ENCODE peak calls at places on chromosomes 11 and 22, in five cellular contexts. I is GM23248, N is PC-3, X is mammary epithelial cell, P is HCT116. A is an unnamed sample. For H3K27me3, the result is how much of the 10 kb centered on the place peaks cover.

GRCh38 chr11:132941024-132941646 is 591.2 kb downstream of the OPCML start:
- DNase-seq in I (peak), N (peak), X (peak), P (no peak), A (peak)

GRCh38 chr11:33227578-33228261 is 29.5 kb upstream of the HIPK3 start:
- DNase-seq in I (peak), N (peak), X (no peak), P (no peak), A (no peak)

GRCh38 chr11:117442869-117443239 is 115.2 kb downstream of the CEP164 start:
- DNase-seq in I (no peak), N (no peak), X (no peak), P (no peak), A (no peak)

GRCh38 chr11:110858556-110858921 is 146.3 kb upstream of the ARHGAP20 start:
- DNase-seq in I (peak), N (no peak), X (no peak), P (no peak), A (no peak)

GRCh38 chr11:68735125-68735524 is 16.2 kb downstream of the TESMIN start:
- DNase-seq in I (no peak), N (no peak), X (no peak), P (no peak), A (no peak)

GRCh38 chr22:35418088-35418487 is 18.1 kb downstream of the MCM5 start:
- DNase-seq in I (peak), N (peak), X (peak), P (no peak), A (no peak)

GRCh38 chr11:2302280-2302843 is 549 bp downstream of the TSPAN32 start:
- DNase-seq in I (no peak), N (no peak), X (no peak), P (no peak), A (no peak)

GRCh38 chr11:26947904-26948639 is 45.8 kb upstream of the FIBIN start:
- DNase-seq in I (peak), N (no peak), X (peak), P (no peak), A (no peak)

GRCh38 chr11:88421530-88421929 is 84.0 kb upstream of the CTSC start:
- DNase-seq in I (peak), N (peak), X (peak), P (no peak), A (peak)

GRCh38 chr11:134365011-134365925 is 33.5 kb downstream of the GLB1L2 start:
- DNase-seq in I (no peak), N (no peak), X (no peak), P (no peak), A (peak)

GRCh38 chr11:84390441-84391078 is 1104.4 kb upstream of the CCDC90B start:
- DNase-seq in I (no peak), N (peak), X (peak), P (no peak), A (no peak)

GRCh38 chr22:22418163-22418549 is 90.4 kb downstream of the ZNF280B start:
- DNase-seq in I (no peak), N (no peak), X (no peak), P (no peak), A (no peak)

GRCh38 chr22:22422629-22423112 is 85.9 kb downstream of the ZNF280B start:
- DNase-seq in I (peak), N (peak), X (peak), P (peak), A (peak)

GRCh38 chr22:22421392-22421791 is 87.2 kb downstream of the ZNF280B start:
- DNase-seq in I (no peak), N (no peak), X (no peak), P (no peak), A (no peak)

GRCh38 chr22:22418957-22419356 is 89.6 kb downstream of the ZNF280B start:
- DNase-seq in I (no peak), N (no peak), X (no peak), P (no peak), A (no peak)

GRCh38 chr22:22420580-22420979 is 88.0 kb downstream of the ZNF280B start:
- DNase-seq in I (no peak), N (no peak), X (no peak), P (no peak), A (no peak)
- H3K27me3 ChIP-seq in I (under half), N (half or more), X (under half), P (half or more), A (under half)

GRCh38 chr11:96187779-96188624 is 155.0 kb downstream of the MAML2 start:
- DNase-seq in I (peak), N (peak), X (peak), P (no peak), A (no peak)
- TF ChIP-seq EZH2 in I (no peak), N (no peak), X (no peak), P (no peak), A (no peak)

DNA sequence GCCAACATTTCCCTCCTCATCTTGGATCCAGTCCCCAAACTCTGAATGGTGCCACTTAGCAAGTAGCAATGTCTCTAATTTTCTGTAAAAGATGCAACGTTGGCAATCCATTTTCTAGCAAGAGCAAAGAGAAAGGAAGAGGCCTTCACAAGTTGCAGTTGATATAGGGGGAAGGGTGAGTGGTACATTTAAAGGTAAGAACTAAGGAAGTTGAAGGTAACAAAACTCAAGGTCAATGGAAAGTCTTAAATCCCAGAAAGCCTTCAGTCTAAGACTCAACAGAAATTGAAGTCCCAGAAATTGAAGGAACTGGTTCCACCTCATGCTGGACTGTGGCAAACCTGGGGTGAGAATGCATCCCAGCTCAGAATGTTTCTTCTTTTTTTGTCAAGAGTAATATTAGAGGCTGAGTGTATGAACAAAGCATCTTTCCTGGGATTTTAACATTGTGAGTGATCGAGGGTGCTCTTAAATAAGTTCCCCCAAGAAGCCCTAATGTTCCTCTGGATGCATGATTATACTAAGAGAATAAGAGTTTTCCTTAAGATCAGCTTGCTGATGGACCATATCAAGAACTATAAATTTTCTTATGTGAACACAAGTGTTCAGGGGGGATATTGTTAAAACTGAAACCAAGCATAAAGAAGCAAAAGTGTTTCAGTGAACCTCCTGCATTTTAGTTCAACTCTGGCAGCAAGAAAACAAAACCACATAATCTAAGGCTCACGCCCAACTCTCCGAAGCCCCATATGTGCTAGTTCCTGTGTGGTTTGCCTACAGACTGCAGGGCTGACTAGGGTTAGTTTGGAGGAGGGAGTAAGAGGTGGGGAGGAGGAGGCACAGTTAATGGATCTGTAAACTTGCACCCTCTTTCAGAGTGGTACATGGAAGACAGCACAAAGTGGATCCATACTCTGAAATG is at the start of gene GRAP2:
- DNase-seq in I (no peak), N (no peak), X (no peak), P (no peak), A (peak)
- H3K4me3 ChIP-seq in I (no peak), N (no peak), X (no peak), P (no peak), A (peak)

DNA sequence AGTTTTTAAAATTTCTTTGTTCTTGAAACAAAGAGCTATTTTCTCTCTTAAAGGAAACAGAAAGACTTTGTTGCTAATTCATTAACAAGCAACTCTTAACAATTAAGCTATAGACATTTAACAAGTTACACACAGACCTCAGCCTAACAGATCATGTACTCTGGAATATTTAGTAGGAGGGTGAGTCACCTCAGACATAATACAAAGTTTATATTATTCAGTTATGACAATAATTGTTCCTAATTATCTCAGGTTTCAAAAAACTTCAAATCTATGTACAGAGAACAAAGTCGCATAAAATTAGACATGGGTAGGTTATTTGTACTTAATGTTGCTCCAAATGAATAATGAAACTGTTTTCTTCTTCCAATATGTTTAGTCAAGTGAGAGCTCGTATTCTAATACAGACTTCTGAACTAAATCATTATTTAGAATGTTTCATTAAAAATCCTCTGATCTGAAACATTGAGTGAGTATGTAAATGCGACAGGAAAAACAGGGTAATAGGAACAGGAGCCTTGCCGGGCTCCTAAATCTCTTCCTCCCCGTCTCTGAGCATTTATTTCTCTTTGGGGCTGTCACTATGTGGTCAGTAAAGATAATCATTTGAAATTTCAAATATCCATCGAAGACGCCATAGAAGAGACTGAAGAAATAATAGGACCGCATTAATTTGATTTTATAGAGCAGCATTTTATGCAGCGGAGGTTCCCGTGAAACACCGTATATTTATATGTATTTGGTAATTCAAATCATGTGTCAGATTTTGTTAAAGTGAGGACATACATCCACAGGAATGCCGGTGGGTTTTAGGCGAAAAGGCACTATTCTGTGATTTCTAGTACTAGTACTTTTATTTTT is 8.7 kb upstream of the BARX2 start:
- DNase-seq in I (no peak), N (peak), X (no peak), P (no peak), A (no peak)
- H3K27me3 ChIP-seq in I (half or more), N (half or more), X (under half), P (half or more), A (under half)

GRCh38 chr11:31806186-31806943 is 4.8 kb downstream of the PAX6 start:
- DNase-seq in I (no peak), N (no peak), X (no peak), P (no peak), A (no peak)
- TF ChIP-seq EZH2 in I (peak), N (no peak), X (peak), P (no peak), A (no peak)

DNA sequence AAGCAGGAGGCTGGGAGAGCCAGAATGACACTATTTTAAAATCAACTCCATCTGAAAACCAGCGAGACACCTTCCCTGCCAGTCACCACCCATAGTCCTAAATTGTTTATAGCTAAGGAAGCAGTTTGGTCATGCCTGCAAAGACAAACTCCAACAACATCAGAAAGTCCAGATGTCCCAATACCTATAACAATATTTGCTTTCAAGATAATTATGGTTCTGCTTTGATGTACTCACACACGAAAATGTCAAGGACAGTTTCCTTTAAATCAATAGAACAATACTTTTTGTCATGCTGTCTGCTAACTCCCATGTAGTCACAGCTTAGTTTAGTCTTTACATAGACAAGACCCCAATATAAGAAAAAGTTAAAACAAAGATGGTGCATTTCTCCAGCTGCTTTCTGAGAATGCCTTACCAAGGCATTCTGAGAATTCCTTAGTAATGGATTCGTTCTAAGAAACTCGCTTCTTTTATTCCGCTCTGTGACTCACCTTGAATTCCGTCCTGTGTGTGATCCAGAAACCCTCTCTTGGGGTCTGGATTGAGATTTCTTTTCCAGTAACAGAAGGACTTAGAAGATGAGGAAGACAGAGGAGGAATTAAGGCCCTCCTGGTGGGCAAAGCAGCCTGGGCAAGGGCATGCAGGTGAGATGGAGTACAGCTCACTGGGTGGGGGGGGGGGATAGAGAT is 9.6 kb upstream of the SCGB2A2 start:
- DNase-seq in I (no peak), N (no peak), X (no peak), P (no peak), A (no peak)
- H3K4me3 ChIP-seq in I (no peak), N (no peak), X (no peak), P (no peak), A (no peak)

A was measured in DND-41.